ENCODE peak calls at places on chromosomes 2 and 18, in five cellular contexts. A is right cardiac atrium, C is T-helper 17 cell, J is GM03348, S is MG63. G is an unnamed sample.
A peak's percentile ranks its signal among the peaks of the same experiment; 100 is the strongest.

GRCh38 chr2:222611684-222612083 is 44.2 kb downstream of the FARSB start:
- DNase-seq in A (no peak), C (no peak), J (no peak), S (no peak), G (no peak)

GRCh38 chr2:183010112-183010511 is 28.1 kb downstream of the NCKAP1 start:
- DNase-seq in A (peak; percentile 48), C (no peak), J (no peak), S (peak; percentile 35), G (peak; percentile 37)

GRCh38 chr2:75288760-75289159 is 89.4 kb upstream of the TACR1 start:
- DNase-seq in A (no peak), C (no peak), J (no peak), S (no peak), G (no peak)

GRCh38 chr2:1730047-1730937 is 14.0 kb downstream of the PXDN start:
- DNase-seq in A (peak; percentile 71), C (no peak), J (peak; percentile 84), S (peak; percentile 97), G (peak; percentile 91)

GRCh38 chr2:246489-247145 is 17.2 kb downstream of the SH3YL1 start:
- DNase-seq in A (no peak), C (no peak), J (peak; percentile 67), S (no peak), G (peak; percentile 48)

GRCh38 chr2:197929008-197929885 is 124.9 kb downstream of the PLCL1 start:
- DNase-seq in A (no peak), C (no peak), J (no peak), S (no peak), G (no peak)

GRCh38 chr2:183081908-183082307 is 3.4 kb downstream of the DUSP19 start:
- DNase-seq in A (no peak), C (no peak), J (peak; percentile 52), S (no peak), G (no peak)

GRCh38 chr2:231395188-231396057 is at the start of gene B3GNT7:
- DNase-seq in A (no peak), C (no peak), J (peak; percentile 45), S (no peak), G (no peak)

GRCh38 chr2:133837441-133838090 is 269.3 kb upstream of the NCKAP5 start:
- DNase-seq in A (no peak), C (no peak), J (peak; percentile 37), S (peak; percentile 60), G (no peak)

GRCh38 chr2:152716805-152717241 is 438 bp downstream of the PRPF40A start:
- DNase-seq in A (no peak), C (peak; percentile 24), J (peak; percentile 9), S (peak; percentile 43), G (peak; percentile 23)

GRCh38 chr2:55026202-55026601 is 24.0 kb downstream of the RTN4 start:
- DNase-seq in A (no peak), C (no peak), J (peak; percentile 12), S (no peak), G (no peak)

GRCh38 chr2:182866461-182867369 is at the start of gene FRZB:
- DNase-seq in A (peak; percentile 90), C (no peak), J (peak; percentile 83), S (peak; percentile 52), G (peak; percentile 42)

GRCh38 chr2:144567745-144568144 is 47.8 kb upstream of the ZEB2 start:
- DNase-seq in A (no peak), C (no peak), J (no peak), S (no peak), G (no peak)

GRCh38 chr2:226835420-226835795 is 446 bp upstream of the RHBDD1 start:
- DNase-seq in A (peak; percentile 77), C (no peak), J (peak; percentile 33), S (peak; percentile 42), G (no peak)

GRCh38 chr2:38076250-38076709 is 329 bp upstream of the CYP1B1 start:
- DNase-seq in A (peak; percentile 92), C (no peak), J (peak; percentile 91), S (peak; percentile 82), G (peak; percentile 95)

GRCh38 chr2:86815616-86816015 is 24.9 kb upstream of the CD8A start:
- DNase-seq in A (no peak), C (no peak), J (no peak), S (no peak), G (no peak)

GRCh38 chr18:79915161-79916127 is 36.0 kb downstream of the SLC66A2 start:
- DNase-seq in A (peak; percentile 49), C (no peak), J (no peak), S (no peak), G (no peak)

G was measured in Daoy.